ENCODE peak calls at places on chromosomes 13 and 19, in four cellular contexts. One of them, this sample, is unnamed.

GRCh38 chr13:73741111-73741510 is 393.1 kb downstream of the KLF12 start:
- DNase-seq in mucosa of gallbladder: no peak
- DNase-seq in SW 1271: no peak
- DNase-seq in lower leg skin: no peak
- DNase-seq in this sample: no peak

GRCh38 chr13:110232146-110232545 is 74.8 kb downstream of the COL4A1 start:
- DNase-seq in lower leg skin: no peak
- DNase-seq in mucosa of gallbladder: peak
- DNase-seq in SW 1271: no peak
- DNase-seq in this sample: no peak

GRCh38 chr13:72514141-72514540 is 213.3 kb downstream of the MZT1 start:
- DNase-seq in mucosa of gallbladder: no peak
- DNase-seq in lower leg skin: no peak
- DNase-seq in SW 1271: no peak
- DNase-seq in this sample: no peak

GRCh38 chr13:38418286-38418685 is 68.6 kb downstream of the UFM1 start:
- DNase-seq in lower leg skin: no peak
- DNase-seq in SW 1271: no peak
- DNase-seq in mucosa of gallbladder: no peak
- DNase-seq in this sample: no peak

GRCh38 chr19:35449347-35450043 is 1.4 kb downstream of the FFAR2 start:
- DNase-seq in mucosa of gallbladder: no peak
- DNase-seq in lower leg skin: no peak
- DNase-seq in SW 1271: no peak
- DNase-seq in this sample: no peak

GRCh38 chr19:2255982-2256685 is at the start of gene JSRP1:
- DNase-seq in mucosa of gallbladder: no peak
- DNase-seq in lower leg skin: no peak
- DNase-seq in SW 1271: no peak
- DNase-seq in this sample: no peak

GRCh38 chr19:15113245-15114152 is 6.3 kb downstream of the SYDE1 start:
- DNase-seq in SW 1271: no peak
- DNase-seq in mucosa of gallbladder: no peak
- DNase-seq in lower leg skin: no peak
- DNase-seq in this sample: no peak

GRCh38 chr19:3360494-3361383 is 5.6 kb upstream of the NFIC start:
- DNase-seq in SW 1271: no peak
- DNase-seq in lower leg skin: peak
- DNase-seq in mucosa of gallbladder: peak
- DNase-seq in this sample: peak

GRCh38 chr13:48772908-48773307 is 119.2 kb downstream of the CYSLTR2 start:
- DNase-seq in mucosa of gallbladder: no peak
- DNase-seq in lower leg skin: no peak
- DNase-seq in SW 1271: no peak
- DNase-seq in this sample: no peak

GRCh38 chr13:100124265-100124664 is 35.4 kb downstream of the PCCA start:
- DNase-seq in SW 1271: no peak
- DNase-seq in mucosa of gallbladder: no peak
- DNase-seq in lower leg skin: no peak
- DNase-seq in this sample: no peak

GRCh38 chr19:32339988-32340874 is 5.2 kb upstream of the ZNF507 start:
- DNase-seq in mucosa of gallbladder: peak
- DNase-seq in lower leg skin: no peak
- DNase-seq in SW 1271: no peak
- DNase-seq in this sample: peak

GRCh38 chr19:12833747-12834417 is 497 bp downstream of the RTBDN start:
- DNase-seq in mucosa of gallbladder: no peak
- DNase-seq in SW 1271: no peak
- DNase-seq in lower leg skin: no peak
- DNase-seq in this sample: no peak

GRCh38 chr13:26878465-26878864 is 117.9 kb upstream of the GPR12 start:
- DNase-seq in lower leg skin: no peak
- DNase-seq in SW 1271: no peak
- DNase-seq in mucosa of gallbladder: no peak
- DNase-seq in this sample: no peak

GRCh38 chr19:40165362-40165937 is 25.8 kb upstream of the MAP3K10 start:
- DNase-seq in lower leg skin: peak
- DNase-seq in SW 1271: no peak
- DNase-seq in mucosa of gallbladder: peak
- DNase-seq in this sample: peak

GRCh38 chr19:16876904-16877361 is 11.9 kb upstream of the F2RL3 start:
- DNase-seq in SW 1271: no peak
- DNase-seq in lower leg skin: no peak
- DNase-seq in mucosa of gallbladder: no peak
- DNase-seq in this sample: no peak

GRCh38 chr13:76852991-76853390 is 33.2 kb downstream of the KCTD12 start:
- DNase-seq in SW 1271: no peak
- DNase-seq in lower leg skin: no peak
- DNase-seq in mucosa of gallbladder: no peak
- DNase-seq in this sample: peak

GRCh38 chr13:33296793-33297425 is 11.4 kb upstream of the STARD13 start:
- DNase-seq in SW 1271: no peak
- DNase-seq in lower leg skin: no peak
- DNase-seq in mucosa of gallbladder: no peak
- DNase-seq in this sample: no peak

GRCh38 chr19:4094761-4095487 is 28.2 kb upstream of the ZBTB7A start:
- DNase-seq in SW 1271: no peak
- DNase-seq in mucosa of gallbladder: no peak
- DNase-seq in lower leg skin: no peak
- DNase-seq in this sample: no peak